ENCODE peak calls at places on chromosomes 2 and 18, in five cellular contexts. U is GM23248, R is Karpas-422, I is K562, P is astrocyte. C is an unnamed sample. For H4K20me1, the result is how much of the 10 kb centered on the place peaks cover.

GRCh38 chr2:65397122-65397521 is 35.3 kb downstream of the SPRED2 start:
- DNase-seq in I (no peak), P (peak), U (peak), R (no peak), C (no peak)

GRCh38 chr18:62948788-62949187 is 233.4 kb downstream of the PHLPP1 start:
- DNase-seq in U (no peak), R (no peak), P (no peak), I (no peak), C (no peak)

GRCh38 chr2:127771756-127772155 is 39.2 kb downstream of the WDR33 start:
- DNase-seq in U (peak), R (no peak), P (peak), I (no peak), C (no peak)

GRCh38 chr18:77099501-77100370 is 32.8 kb downstream of the MBP start:
- DNase-seq in I (no peak), R (no peak), U (no peak), P (no peak), C (no peak)

GRCh38 chr2:3483227-3483985 is 35.9 kb downstream of the ADI1 start:
- DNase-seq in I (no peak), U (no peak), P (peak), R (no peak), C (peak)

GRCh38 chr18:35345460-35345921 is 1.3 kb upstream of the ZNF24 start:
- DNase-seq in P (no peak), R (no peak), I (no peak), U (no peak), C (peak)

GRCh38 chr18:21740474-21740723 is 193 bp upstream of the MIB1 start:
- DNase-seq in P (peak), U (peak), I (peak), R (peak), C (no peak)

GRCh38 chr18:50038448-50038847 is 156.5 kb downstream of the MYO5B start:
- DNase-seq in I (peak), R (no peak), U (no peak), P (no peak), C (no peak)

GRCh38 chr2:175807031-175807873 is 194.8 kb downstream of the LNPK start:
- DNase-seq in I (no peak), P (peak), U (peak), R (no peak), C (no peak)

GRCh38 chr2:55163258-55163657 is 68.8 kb downstream of the CLHC1 start:
- DNase-seq in R (no peak), I (no peak), P (peak), U (peak), C (no peak)

GRCh38 chr2:101735166-101735533 is 37.6 kb downstream of the MAP4K4 start:
- DNase-seq in R (no peak), U (no peak), I (no peak), P (no peak), C (no peak)

GRCh38 chr2:101733257-101733993 is 35.9 kb downstream of the MAP4K4 start:
- DNase-seq in I (no peak), R (no peak), P (no peak), U (no peak), C (no peak)

GRCh38 chr2:101736233-101736632 is 38.7 kb downstream of the MAP4K4 start:
- DNase-seq in R (no peak), P (no peak), I (no peak), U (peak), C (no peak)

GRCh38 chr2:101732773-101733256 is 35.3 kb downstream of the MAP4K4 start:
- DNase-seq in I (no peak), U (no peak), R (no peak), P (no peak), C (no peak)

GRCh38 chr2:101734511-101735165 is 37.1 kb downstream of the MAP4K4 start:
- DNase-seq in U (no peak), I (no peak), P (no peak), R (no peak), C (peak)
- H4K20me1 ChIP-seq in U (under half), I (under half), P (half or more), R (under half), C (half or more)

GRCh38 chr2:165529130-165529529 is 59.6 kb downstream of the CSRNP3 start:
- DNase-seq in U (no peak), I (no peak), P (no peak), R (no peak), C (no peak)
- H3K9ac ChIP-seq in U (no peak), I (no peak), P (no peak), R (no peak), C (no peak)

DNA sequence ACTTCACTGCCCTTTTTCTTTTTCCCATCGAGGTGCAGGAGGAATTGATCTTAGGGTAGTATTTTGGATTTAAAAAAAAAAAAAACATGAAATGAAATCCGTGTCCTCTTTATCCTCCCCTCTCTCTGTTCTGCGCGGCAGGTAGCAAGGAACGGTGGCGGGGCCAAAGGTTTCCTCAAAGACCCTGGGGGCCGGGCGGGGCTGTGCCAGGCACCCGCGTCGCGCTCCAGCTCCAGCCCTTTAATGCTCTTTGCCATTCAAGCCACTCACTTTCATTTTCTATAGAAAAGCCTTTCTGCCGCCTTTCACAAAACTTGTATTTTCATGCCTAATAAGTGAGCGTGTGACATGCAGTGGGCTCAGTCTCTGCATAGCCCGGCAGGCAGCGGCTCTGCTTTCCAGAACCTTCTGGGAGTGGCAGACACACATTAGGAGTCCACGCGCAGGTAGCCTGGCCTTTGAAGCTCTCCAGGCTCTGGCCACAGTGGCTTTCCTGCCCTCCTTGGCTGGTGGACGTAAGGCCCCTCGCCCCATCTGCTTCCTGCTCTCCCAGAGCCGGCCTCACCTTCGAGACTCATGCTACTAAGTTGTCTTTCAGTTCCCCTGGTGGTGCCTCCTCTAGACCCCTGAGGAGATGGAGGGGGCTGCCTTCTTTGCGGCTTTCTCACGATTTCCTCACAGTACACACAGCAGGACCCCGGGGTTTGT is 41.7 kb downstream of the AGAP1 start:
- DNase-seq in P (no peak), R (no peak), I (no peak), U (no peak), C (no peak)
- H4K20me1 ChIP-seq in P (half or more), R (under half), I (under half), U (under half), C (half or more)

GRCh38 chr2:211351998-211352397 is 795.6 kb downstream of the CPS1 start:
- DNase-seq in I (no peak), P (no peak), U (no peak), R (no peak), C (no peak)
- H3K9ac ChIP-seq in I (no peak), P (no peak), U (no peak), R (no peak), C (no peak)

DNA sequence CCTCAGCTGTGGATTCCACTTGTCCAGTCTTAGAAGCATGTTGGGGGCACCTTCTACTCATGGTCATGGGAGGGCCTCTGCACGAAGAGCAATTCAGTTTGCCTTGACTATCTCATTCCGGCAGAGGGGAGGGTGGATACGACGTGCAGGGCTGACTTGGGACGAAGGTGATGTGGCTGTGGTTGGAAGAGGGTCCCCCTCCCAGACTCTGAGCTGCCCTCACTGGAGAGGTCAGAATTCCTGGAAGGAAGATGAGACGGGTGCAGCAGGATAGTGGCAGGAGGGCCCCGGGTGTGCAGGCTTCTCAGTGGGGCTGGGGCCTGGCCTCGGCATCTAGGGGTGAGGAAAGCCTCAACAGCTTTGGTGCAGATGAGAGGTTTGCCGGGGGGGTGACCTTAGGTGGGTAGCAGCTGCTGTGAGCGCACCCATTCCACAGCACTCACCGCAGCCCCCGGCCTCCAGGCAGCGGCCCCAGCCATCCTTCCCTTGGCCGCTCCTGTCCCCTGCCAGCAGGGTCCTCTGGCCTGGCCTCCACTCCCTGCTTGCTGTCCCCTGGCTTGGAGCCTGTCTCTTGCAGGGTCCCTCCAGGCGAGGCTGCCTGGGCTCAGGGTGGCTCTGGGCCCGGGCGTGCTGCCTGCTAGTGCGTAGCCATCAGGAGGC is 3.2 kb downstream of the RNPEPL1 start:
- DNase-seq in P (no peak), I (no peak), R (no peak), U (no peak), C (no peak)
- H4K20me1 ChIP-seq in P (under half), I (under half), R (under half), U (under half), C (under half)

GRCh38 chr2:99722726-99723125 is 232.9 kb upstream of the REV1 start:
- DNase-seq in U (no peak), P (peak), R (no peak), I (no peak), C (no peak)
- H3K9ac ChIP-seq in U (no peak), P (no peak), R (no peak), I (no peak), C (no peak)

DNA sequence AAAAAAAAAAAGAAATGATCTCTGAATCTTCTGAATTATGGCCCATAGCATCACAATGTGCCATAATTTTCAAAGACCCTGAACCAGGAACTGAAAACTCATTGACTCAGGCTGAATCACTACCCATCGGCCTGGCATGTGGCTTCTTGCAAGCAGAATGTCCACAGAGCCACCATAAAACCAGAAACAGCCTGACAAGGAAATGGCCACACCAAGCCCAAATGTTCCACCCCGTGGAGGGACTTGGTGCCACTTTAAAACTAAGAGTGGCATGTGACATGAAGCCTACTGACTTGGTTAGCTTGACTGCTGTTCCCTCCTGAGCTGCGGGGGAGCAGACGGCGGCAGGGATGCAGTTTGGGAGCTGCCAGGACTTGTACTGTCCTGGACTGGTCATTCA is 71.2 kb upstream of the RBM44 start:
- DNase-seq in R (no peak), I (no peak), P (no peak), U (peak), C (no peak)
- H4K20me1 ChIP-seq in R (under half), I (under half), P (under half), U (under half), C (under half)

C was measured in neural progenitor cell.